ENCODE peak calls at places on chromosomes 13 and 19, in four cellular contexts. T is BE2C, Z is cardiac muscle cell, M is uterus. Y is an unnamed sample. For H3K4me1, the result is how much of the 10 kb centered on the place peaks cover.

GRCh38 chr13:27126877-27127276 is 44.7 kb downstream of the USP12 start:
- DNase-seq in Z (no peak), T (no peak), M (no peak), Y (no peak)

GRCh38 chr19:13781547-13781946 is 7.3 kb downstream of the C19orf53 start:
- DNase-seq in Z (peak), M (peak), T (peak), Y (peak)

GRCh38 chr13:99991013-99991805 is 9.6 kb downstream of the ZIC2 start:
- DNase-seq in M (no peak), T (no peak), Z (no peak), Y (no peak)

GRCh38 chr13:40402931-40403412 is 263.5 kb downstream of the FOXO1 start:
- DNase-seq in M (peak), Z (no peak), T (no peak), Y (no peak)

GRCh38 chr13:110123041-110123809 is 183.7 kb downstream of the COL4A1 start:
- DNase-seq in Z (no peak), T (no peak), M (no peak), Y (no peak)

GRCh38 chr19:48400018-48400742 is 6.7 kb downstream of the GRIN2D start:
- DNase-seq in M (no peak), Z (peak), T (peak), Y (peak)

GRCh38 chr19:19211499-19212432 is at the start of gene NCAN:
- DNase-seq in Z (peak), M (no peak), T (no peak), Y (no peak)

GRCh38 chr19:13842294-13843103 is 34.4 kb upstream of the NANOS3 start:
- DNase-seq in M (peak), Z (peak), T (peak), Y (peak)

GRCh38 chr19:51824603-51825002 is 29.6 kb downstream of the FPR3 start:
- DNase-seq in T (no peak), M (no peak), Z (no peak), Y (no peak)

GRCh38 chr13:111521691-111522229 is 201.3 kb downstream of the TEX29 start:
- DNase-seq in Z (no peak), M (no peak), T (no peak), Y (no peak)

GRCh38 chr13:59963827-59964226 is 199.9 kb downstream of the DIAPH3 start:
- DNase-seq in T (no peak), M (no peak), Z (no peak), Y (no peak)

GRCh38 chr19:11539495-11540365 is 1.1 kb downstream of the CNN1 start:
- DNase-seq in Z (peak), T (peak), M (peak), Y (no peak)

GRCh38 chr19:10068205-10068604 is 17.9 kb upstream of the SHFL start:
- DNase-seq in Z (no peak), M (no peak), T (no peak), Y (no peak)

GRCh38 chr19:15419413-15420025 is 731 bp upstream of the AKAP8L start:
- DNase-seq in T (no peak), Z (no peak), M (no peak), Y (no peak)

GRCh38 chr19:2524840-2525723 is 49.2 kb downstream of the GADD45B start:
- DNase-seq in M (no peak), T (peak), Z (no peak), Y (peak)

GRCh38 chr13:109412232-109412935 is 374.0 kb downstream of the IRS2 start:
- DNase-seq in M (no peak), Z (peak), T (peak), Y (peak)

GRCh38 chr13:25187596-25187995 is 15.5 kb upstream of the AMER2 start:
- DNase-seq in Z (no peak), T (no peak), M (no peak), Y (no peak)

GRCh38 chr19:33883869-33884519 is 87.3 kb downstream of the KCTD15 start:
- DNase-seq in Z (no peak), T (peak), M (no peak), Y (no peak)

GRCh38 chr13:41492432-41493267 is 35.3 kb downstream of the RGCC start:
- DNase-seq in M (no peak), Z (no peak), T (no peak), Y (no peak)

GRCh38 chr19:8456064-8456463 is 11.3 kb downstream of the HNRNPM start:
- DNase-seq in Z (no peak), T (peak), M (no peak), Y (no peak)

GRCh38 chr19:14492756-14493337 is 3.1 kb downstream of the GIPC1 start:
- DNase-seq in Z (no peak), M (no peak), T (no peak), Y (no peak)

GRCh38 chr13:64362564-64362963 is 2867.6 kb downstream of the PCDH9 start:
- DNase-seq in T (no peak), Z (no peak), M (no peak), Y (no peak)

GRCh38 chr13:20814224-20814910 is 40.6 kb upstream of the EEF1AKMT1 start:
- DNase-seq in Z (peak), T (peak), M (peak), Y (peak)

GRCh38 chr19:42335971-42336370 is 10.5 kb downstream of the MEGF8 start:
- DNase-seq in M (no peak), Z (no peak), T (no peak), Y (no peak)

GRCh38 chr13:86840250-86841191 is 830.6 kb upstream of the SLITRK5 start:
- DNase-seq in Z (no peak), M (no peak), T (no peak), Y (no peak)

GRCh38 chr13:75326173-75327131 is 155.5 kb downstream of the TBC1D4 start:
- DNase-seq in T (peak), Z (no peak), M (no peak), Y (no peak)

GRCh38 chr19:15337202-15337601 is 4.9 kb upstream of the BRD4 start:
- DNase-seq in Z (no peak), T (no peak), M (no peak), Y (no peak)

GRCh38 chr19:33391631-33392249 is 18.2 kb downstream of the CEBPG start:
- DNase-seq in T (peak), Z (no peak), M (no peak), Y (no peak)

GRCh38 chr13:111011899-111012298 is 97.0 kb upstream of the ANKRD10 start:
- DNase-seq in M (no peak), Z (no peak), T (no peak), Y (no peak)

GRCh38 chr19:21147540-21147939 is 5.7 kb downstream of the ZNF431 start:
- DNase-seq in T (no peak), Z (no peak), M (no peak), Y (no peak)

GRCh38 chr13:30792257-30793000 is 57.1 kb downstream of the ALOX5AP start:
- DNase-seq in Z (no peak), T (peak), M (peak), Y (peak)

GRCh38 chr13:52760078-52760477 is 20.5 kb upstream of the CNMD start:
- DNase-seq in T (no peak), Z (no peak), M (no peak), Y (no peak)

GRCh38 chr19:13029893-13030292 is 34.6 kb downstream of the NFIX start:
- DNase-seq in T (no peak), M (no peak), Z (no peak), Y (no peak)

GRCh38 chr19:2495651-2496316 is 19.9 kb downstream of the GADD45B start:
- DNase-seq in T (no peak), Z (peak), M (peak), Y (peak)

GRCh38 chr13:79869326-79869725 is 388.4 kb downstream of the NDFIP2 start:
- DNase-seq in Z (no peak), T (no peak), M (no peak), Y (no peak)

GRCh38 chr19:8158411-8159074 is 9.2 kb upstream of the FBN3 start:
- DNase-seq in Z (peak), M (peak), T (peak), Y (peak)

GRCh38 chr13:66154981-66155380 is 1075.2 kb downstream of the PCDH9 start:
- DNase-seq in Z (no peak), M (no peak), T (no peak), Y (no peak)

GRCh38 chr19:15769586-15769985 is 17.9 kb upstream of the OR10H5 start:
- DNase-seq in M (no peak), Z (no peak), T (no peak), Y (no peak)

GRCh38 chr13:113948034-113948742 is 25.7 kb downstream of the C13orf46 start:
- DNase-seq in Z (no peak), M (no peak), T (no peak), Y (no peak)

GRCh38 chr19:1467228-1467511 is 11.8 kb downstream of the C19orf25 start:
- DNase-seq in T (no peak), M (no peak), Z (no peak), Y (no peak)

GRCh38 chr19:1466018-1466460 is 13.0 kb downstream of the C19orf25 start:
- DNase-seq in Z (no peak), T (no peak), M (no peak), Y (no peak)

GRCh38 chr19:1467512-1468273 is 11.3 kb downstream of the C19orf25 start:
- DNase-seq in T (no peak), M (no peak), Z (no peak), Y (no peak)

GRCh38 chr19:1465191-1466016 is 13.6 kb downstream of the C19orf25 start:
- DNase-seq in Z (peak), T (no peak), M (no peak), Y (peak)

GRCh38 chr19:1466461-1467227 is 12.4 kb downstream of the C19orf25 start:
- DNase-seq in Z (peak), T (no peak), M (no peak), Y (no peak)
- H3K4me1 ChIP-seq in Z (under half), T (under half), M (half or more), Y (half or more)

GRCh38 chr19:4200940-4201542 is 18.6 kb downstream of the ANKRD24 start:
- DNase-seq in T (no peak), M (no peak), Z (no peak), Y (no peak)

GRCh38 chr19:4197625-4198466 is 15.4 kb downstream of the ANKRD24 start:
- DNase-seq in M (no peak), T (no peak), Z (peak), Y (no peak)

GRCh38 chr19:4198467-4199126 is 16.1 kb downstream of the ANKRD24 start:
- DNase-seq in M (no peak), T (no peak), Z (no peak), Y (no peak)

GRCh38 chr19:4201798-4202197 is 19.3 kb downstream of the ANKRD24 start:
- DNase-seq in M (no peak), Z (no peak), T (no peak), Y (no peak)

GRCh38 chr19:4199699-4200293 is 17.3 kb downstream of the ANKRD24 start:
- DNase-seq in T (no peak), M (no peak), Z (no peak), Y (no peak)
- TF ChIP-seq CTCF in T (no peak), M (no peak), Z (no peak), Y (no peak)

GRCh38 chr19:31352296-31352781 is 3.1 kb upstream of the TSHZ3 start:
- DNase-seq in T (no peak), Z (no peak), M (no peak), Y (no peak)

GRCh38 chr19:31354919-31355318 is 5.7 kb upstream of the TSHZ3 start:
- DNase-seq in Z (no peak), T (no peak), M (no peak), Y (no peak)

GRCh38 chr19:31354316-31354715 is 5.1 kb upstream of the TSHZ3 start:
- DNase-seq in T (no peak), Z (no peak), M (no peak), Y (no peak)

GRCh38 chr19:31352782-31353651 is 3.8 kb upstream of the TSHZ3 start:
- DNase-seq in M (no peak), Z (no peak), T (no peak), Y (no peak)

GRCh38 chr19:31353826-31354225 is 4.6 kb upstream of the TSHZ3 start:
- DNase-seq in T (no peak), M (no peak), Z (no peak), Y (no peak)
- H3K4me3 ChIP-seq in T (no peak), M (no peak), Z (no peak), Y (no peak)

GRCh38 chr13:102598061-102598460 is 1.3 kb downstream of the TPP2 start:
- DNase-seq in T (no peak), M (no peak), Z (no peak), Y (no peak)
- H3K4me1 ChIP-seq in T (under half), M (under half), Z (under half), Y (under half)

DNA sequence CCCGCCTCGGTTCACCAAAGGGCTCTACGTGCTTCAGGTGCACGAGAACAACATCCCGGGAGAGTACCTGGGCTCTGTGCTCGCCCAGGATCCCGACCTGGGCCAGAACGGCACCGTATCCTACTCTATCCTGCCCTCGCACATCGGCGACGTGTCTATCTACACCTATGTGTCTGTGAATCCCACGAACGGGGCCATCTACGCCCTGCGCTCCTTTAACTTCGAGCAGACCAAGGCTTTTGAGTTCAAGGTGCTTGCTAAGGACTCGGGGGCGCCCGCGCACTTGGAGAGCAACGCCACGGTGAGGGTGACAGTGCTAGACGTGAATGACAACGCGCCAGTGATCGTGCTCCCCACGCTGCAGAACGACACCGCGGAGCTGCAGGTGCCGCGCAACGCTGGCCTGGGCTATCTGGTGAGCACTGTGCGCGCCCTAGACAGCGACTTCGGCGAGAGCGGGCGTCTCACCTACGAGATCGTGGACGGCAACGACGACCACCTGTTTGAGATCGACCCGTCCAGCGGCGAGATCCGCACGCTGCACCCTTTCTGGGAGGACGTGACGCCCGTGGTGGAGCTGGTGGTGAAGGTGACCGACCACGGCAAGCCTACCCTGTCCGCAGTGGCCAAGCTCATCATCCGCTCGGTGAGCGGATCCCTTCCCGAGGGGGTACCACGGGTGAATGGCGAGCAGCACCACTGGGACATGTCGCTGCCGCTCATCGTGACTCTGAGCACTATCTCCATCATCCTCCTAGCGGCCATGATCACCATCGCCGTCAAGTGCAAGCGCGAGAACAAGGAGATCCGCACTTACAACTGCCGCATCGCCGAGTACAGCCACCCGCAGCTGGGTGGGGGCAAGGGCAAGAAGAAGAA is 2.6 kb downstream of the PCDH17 start:
- DNase-seq in Z (no peak), T (peak), M (no peak), Y (no peak)
- TF ChIP-seq CTCF in Z (no peak), T (peak), M (no peak), Y (no peak)

GRCh38 chr19:6242677-6243076 is 37.1 kb downstream of the MLLT1 start:
- DNase-seq in M (no peak), T (no peak), Z (no peak), Y (no peak)
- H3K4me3 ChIP-seq in M (no peak), T (no peak), Z (no peak), Y (no peak)

GRCh38 chr13:94947392-94947791 is 235.0 kb upstream of the SOX21 start:
- DNase-seq in M (no peak), Z (no peak), T (no peak), Y (no peak)

GRCh38 chr13:94952787-94953186 is 240.4 kb upstream of the SOX21 start:
- DNase-seq in M (no peak), Z (no peak), T (no peak), Y (no peak)

GRCh38 chr13:94950303-94950702 is 238.0 kb upstream of the SOX21 start:
- DNase-seq in M (no peak), T (no peak), Z (no peak), Y (no peak)

DNA sequence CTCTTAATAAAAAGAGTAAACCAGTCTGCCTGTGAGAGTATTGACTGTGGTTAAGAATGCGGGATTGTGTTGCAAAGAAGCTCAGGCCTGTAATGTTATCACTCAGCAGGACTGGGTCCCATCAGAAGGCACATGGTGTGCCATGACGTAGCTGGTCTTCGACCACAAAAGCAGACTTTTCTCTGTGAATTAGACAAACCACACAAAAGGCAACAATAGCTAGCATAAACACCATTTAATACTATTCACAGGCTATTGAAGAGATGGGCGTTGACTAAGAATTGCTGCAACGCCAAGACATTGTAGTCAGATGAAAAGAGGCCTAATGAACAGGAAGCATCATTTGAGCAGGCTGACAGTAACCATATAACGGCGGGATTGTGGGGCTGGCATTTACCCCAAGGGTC is 235.6 kb upstream of the SOX21 start:
- DNase-seq in T (no peak), Z (no peak), M (no peak), Y (no peak)
- H3K4me1 ChIP-seq in T (under half), Z (under half), M (under half), Y (under half)

GRCh38 chr13:46388308-46388707 is 1.3 kb upstream of the RUBCNL start:
- DNase-seq in T (no peak), M (no peak), Z (no peak), Y (no peak)

GRCh38 chr13:46385946-46386345 is 1.1 kb downstream of the RUBCNL start:
- DNase-seq in M (no peak), Z (no peak), T (no peak), Y (no peak)

GRCh38 chr13:46388846-46389245 is 1.8 kb upstream of the RUBCNL start:
- DNase-seq in M (no peak), Z (no peak), T (no peak), Y (no peak)

GRCh38 chr13:46386426-46386995 is 541 bp downstream of the RUBCNL start:
- DNase-seq in Z (peak), T (no peak), M (no peak), Y (no peak)

GRCh38 chr13:46386996-46387851 is at the start of gene RUBCNL:
- DNase-seq in M (no peak), Z (peak), T (peak), Y (peak)
- TF ChIP-seq CTCF in M (no peak), Z (no peak), T (no peak), Y (no peak)